ENCODE peak calls at places on chromosome 1, in five cellular contexts. Z is H4; P is heart left ventricle; V is activated naive CD4-positive, alpha-beta T cell; A is stimulated activated CD4-positive, alpha-beta T cell treated with anti-CD3 and anti-CD28 coated beads, Interleukin-1b, Interleukin-23, amount 100 ng/mL, for 1 hour. H is an unnamed sample.

GRCh38 chr1:15639262-15639661 is 22.0 kb downstream of the DDI2 start:
- DNase-seq in A (no peak), V (no peak), P (no peak), Z (no peak), H (no peak)

GRCh38 chr1:31266547-31266946 is 26.9 kb upstream of the NKAIN1 start:
- DNase-seq in V (no peak), P (no peak), Z (no peak), A (no peak), H (no peak)

GRCh38 chr1:100404816-100405215 is 52.5 kb downstream of the CDC14A start:
- DNase-seq in Z (no peak), A (no peak), P (no peak), V (no peak), H (no peak)

GRCh38 chr1:53294557-53294956 is 33.3 kb downstream of the LRP8 start:
- DNase-seq in V (no peak), A (no peak), Z (no peak), P (no peak), H (no peak)

GRCh38 chr1:168084396-168085231 is 52.1 kb downstream of the GPR161 start:
- DNase-seq in A (peak; percentile 19), P (peak; percentile 64), Z (no peak), V (peak; percentile 36), H (peak; percentile 40)

GRCh38 chr1:32508751-32509140 is 30.5 kb upstream of the ZBTB8A start:
- DNase-seq in A (no peak), V (no peak), P (no peak), Z (no peak), H (no peak)

GRCh38 chr1:181135815-181136737 is 47.6 kb downstream of the IER5 start:
- DNase-seq in Z (peak; percentile 49), P (no peak), V (no peak), A (no peak), H (no peak)

GRCh38 chr1:20487236-20487590 is 1.2 kb upstream of the CAMK2N1 start:
- DNase-seq in Z (no peak), V (no peak), A (no peak), P (no peak), H (no peak)

GRCh38 chr1:156676820-156677615 is at the start of gene NES:
- DNase-seq in Z (no peak), A (no peak), V (no peak), P (peak; percentile 91), H (peak; percentile 55)

GRCh38 chr1:200866521-200866920 is 6.3 kb upstream of the GPR25 start:
- DNase-seq in Z (no peak), P (no peak), V (no peak), A (no peak), H (no peak)

H was measured in tibial nerve.